ENCODE peak calls at places on chromosome 2, in eight cellular contexts. One of them, this sample, is unnamed.

GRCh38 chr2:45822272-45822630 is 170.8 kb downstream of the PRKCE start:
- DNase-seq in colonic mucosa: no peak
- DNase-seq in stimulated activated CD4-positive, alpha-beta T cell treated with anti-CD3 and anti-CD28 coated beads, Interleukin-2, amount 100 ng/mL, for 48 hours: no peak
- DNase-seq in OCI-M1: no peak
- DNase-seq in HT-29: no peak
- DNase-seq in T-helper 2 cell: no peak
- DNase-seq in GM03348: no peak
- DNase-seq in NCI-H1417: no peak
- DNase-seq in this sample: no peak

GRCh38 chr2:217905906-217906305 is 96.9 kb downstream of the TNS1 start:
- DNase-seq in colonic mucosa: no peak
- DNase-seq in stimulated activated CD4-positive, alpha-beta T cell treated with anti-CD3 and anti-CD28 coated beads, Interleukin-2, amount 100 ng/mL, for 48 hours: no peak
- DNase-seq in OCI-M1: no peak
- DNase-seq in HT-29: no peak
- DNase-seq in T-helper 2 cell: no peak
- DNase-seq in GM03348: no peak
- DNase-seq in NCI-H1417: no peak
- DNase-seq in this sample: no peak

GRCh38 chr2:162475661-162476060 is 131.7 kb downstream of the GCA start:
- DNase-seq in colonic mucosa: no peak
- DNase-seq in stimulated activated CD4-positive, alpha-beta T cell treated with anti-CD3 and anti-CD28 coated beads, Interleukin-2, amount 100 ng/mL, for 48 hours: no peak
- DNase-seq in OCI-M1: no peak
- DNase-seq in HT-29: no peak
- DNase-seq in T-helper 2 cell: no peak
- DNase-seq in GM03348: no peak
- DNase-seq in NCI-H1417: no peak
- DNase-seq in this sample: no peak

GRCh38 chr2:104897515-104898184 is 43.7 kb downstream of the POU3F3 start:
- DNase-seq in colonic mucosa: no peak
- DNase-seq in stimulated activated CD4-positive, alpha-beta T cell treated with anti-CD3 and anti-CD28 coated beads, Interleukin-2, amount 100 ng/mL, for 48 hours: no peak
- DNase-seq in OCI-M1: no peak
- DNase-seq in HT-29: no peak
- DNase-seq in T-helper 2 cell: no peak
- DNase-seq in GM03348: peak
- DNase-seq in NCI-H1417: no peak
- DNase-seq in this sample: peak

GRCh38 chr2:241897231-241897916 is 27.8 kb downstream of the RTP5 start:
- DNase-seq in colonic mucosa: no peak
- DNase-seq in stimulated activated CD4-positive, alpha-beta T cell treated with anti-CD3 and anti-CD28 coated beads, Interleukin-2, amount 100 ng/mL, for 48 hours: no peak
- DNase-seq in OCI-M1: no peak
- DNase-seq in HT-29: no peak
- DNase-seq in T-helper 2 cell: no peak
- DNase-seq in GM03348: no peak
- DNase-seq in NCI-H1417: no peak
- DNase-seq in this sample: no peak

GRCh38 chr2:2573658-2574293 is 242.7 kb upstream of the MYT1L start:
- DNase-seq in colonic mucosa: peak
- DNase-seq in stimulated activated CD4-positive, alpha-beta T cell treated with anti-CD3 and anti-CD28 coated beads, Interleukin-2, amount 100 ng/mL, for 48 hours: no peak
- DNase-seq in OCI-M1: no peak
- DNase-seq in HT-29: no peak
- DNase-seq in T-helper 2 cell: no peak
- DNase-seq in GM03348: no peak
- DNase-seq in NCI-H1417: no peak
- DNase-seq in this sample: no peak

GRCh38 chr2:1751768-1752725 is 7.7 kb upstream of the PXDN start:
- DNase-seq in colonic mucosa: no peak
- DNase-seq in stimulated activated CD4-positive, alpha-beta T cell treated with anti-CD3 and anti-CD28 coated beads, Interleukin-2, amount 100 ng/mL, for 48 hours: no peak
- DNase-seq in OCI-M1: no peak
- DNase-seq in HT-29: no peak
- DNase-seq in T-helper 2 cell: no peak
- DNase-seq in GM03348: no peak
- DNase-seq in NCI-H1417: no peak
- DNase-seq in this sample: no peak

GRCh38 chr2:156907806-156908205 is 349.7 kb upstream of the GALNT5 start:
- DNase-seq in colonic mucosa: no peak
- DNase-seq in stimulated activated CD4-positive, alpha-beta T cell treated with anti-CD3 and anti-CD28 coated beads, Interleukin-2, amount 100 ng/mL, for 48 hours: no peak
- DNase-seq in OCI-M1: no peak
- DNase-seq in HT-29: peak
- DNase-seq in T-helper 2 cell: no peak
- DNase-seq in GM03348: no peak
- DNase-seq in NCI-H1417: no peak
- DNase-seq in this sample: no peak

GRCh38 chr2:204982303-204982702 is 437.0 kb downstream of the PARD3B start:
- DNase-seq in colonic mucosa: no peak
- DNase-seq in stimulated activated CD4-positive, alpha-beta T cell treated with anti-CD3 and anti-CD28 coated beads, Interleukin-2, amount 100 ng/mL, for 48 hours: no peak
- DNase-seq in OCI-M1: peak
- DNase-seq in HT-29: no peak
- DNase-seq in T-helper 2 cell: no peak
- DNase-seq in GM03348: peak
- DNase-seq in NCI-H1417: no peak
- DNase-seq in this sample: peak

GRCh38 chr2:190365499-190366204 is 22.3 kb downstream of the INPP1 start:
- DNase-seq in colonic mucosa: no peak
- DNase-seq in stimulated activated CD4-positive, alpha-beta T cell treated with anti-CD3 and anti-CD28 coated beads, Interleukin-2, amount 100 ng/mL, for 48 hours: no peak
- DNase-seq in OCI-M1: no peak
- DNase-seq in HT-29: no peak
- DNase-seq in T-helper 2 cell: no peak
- DNase-seq in GM03348: no peak
- DNase-seq in NCI-H1417: peak
- DNase-seq in this sample: no peak

GRCh38 chr2:75006041-75006440 is 47.6 kb downstream of the POLE4 start:
- DNase-seq in colonic mucosa: no peak
- DNase-seq in stimulated activated CD4-positive, alpha-beta T cell treated with anti-CD3 and anti-CD28 coated beads, Interleukin-2, amount 100 ng/mL, for 48 hours: no peak
- DNase-seq in OCI-M1: no peak
- DNase-seq in HT-29: no peak
- DNase-seq in T-helper 2 cell: no peak
- DNase-seq in GM03348: no peak
- DNase-seq in NCI-H1417: no peak
- DNase-seq in this sample: no peak

GRCh38 chr2:239258248-239258647 is 142.6 kb downstream of the HDAC4 start:
- DNase-seq in colonic mucosa: no peak
- DNase-seq in stimulated activated CD4-positive, alpha-beta T cell treated with anti-CD3 and anti-CD28 coated beads, Interleukin-2, amount 100 ng/mL, for 48 hours: no peak
- DNase-seq in OCI-M1: no peak
- DNase-seq in HT-29: no peak
- DNase-seq in T-helper 2 cell: no peak
- DNase-seq in GM03348: no peak
- DNase-seq in NCI-H1417: no peak
- DNase-seq in this sample: no peak

GRCh38 chr2:169345507-169346120 is 16.7 kb downstream of the LRP2 start:
- DNase-seq in colonic mucosa: no peak
- DNase-seq in stimulated activated CD4-positive, alpha-beta T cell treated with anti-CD3 and anti-CD28 coated beads, Interleukin-2, amount 100 ng/mL, for 48 hours: no peak
- DNase-seq in OCI-M1: no peak
- DNase-seq in HT-29: no peak
- DNase-seq in T-helper 2 cell: no peak
- DNase-seq in GM03348: no peak
- DNase-seq in NCI-H1417: no peak
- DNase-seq in this sample: no peak

GRCh38 chr2:217785544-217786045 is 217.2 kb downstream of the TNS1 start:
- DNase-seq in colonic mucosa: peak
- DNase-seq in stimulated activated CD4-positive, alpha-beta T cell treated with anti-CD3 and anti-CD28 coated beads, Interleukin-2, amount 100 ng/mL, for 48 hours: peak
- DNase-seq in OCI-M1: peak
- DNase-seq in HT-29: peak
- DNase-seq in T-helper 2 cell: peak
- DNase-seq in GM03348: peak
- DNase-seq in NCI-H1417: peak
- DNase-seq in this sample: peak

GRCh38 chr2:204977914-204978313 is 432.6 kb downstream of the PARD3B start:
- DNase-seq in colonic mucosa: no peak
- DNase-seq in stimulated activated CD4-positive, alpha-beta T cell treated with anti-CD3 and anti-CD28 coated beads, Interleukin-2, amount 100 ng/mL, for 48 hours: no peak
- DNase-seq in OCI-M1: no peak
- DNase-seq in HT-29: peak
- DNase-seq in T-helper 2 cell: no peak
- DNase-seq in GM03348: no peak
- DNase-seq in NCI-H1417: no peak
- DNase-seq in this sample: no peak

GRCh38 chr2:21372654-21373053 is 248.9 kb downstream of the TDRD15 start:
- DNase-seq in colonic mucosa: no peak
- DNase-seq in stimulated activated CD4-positive, alpha-beta T cell treated with anti-CD3 and anti-CD28 coated beads, Interleukin-2, amount 100 ng/mL, for 48 hours: no peak
- DNase-seq in OCI-M1: peak
- DNase-seq in HT-29: peak
- DNase-seq in T-helper 2 cell: no peak
- DNase-seq in GM03348: no peak
- DNase-seq in NCI-H1417: peak
- DNase-seq in this sample: no peak

GRCh38 chr2:188725981-188726380 is 248.2 kb upstream of the COL3A1 start:
- DNase-seq in colonic mucosa: no peak
- DNase-seq in stimulated activated CD4-positive, alpha-beta T cell treated with anti-CD3 and anti-CD28 coated beads, Interleukin-2, amount 100 ng/mL, for 48 hours: no peak
- DNase-seq in OCI-M1: no peak
- DNase-seq in HT-29: no peak
- DNase-seq in T-helper 2 cell: no peak
- DNase-seq in GM03348: peak
- DNase-seq in NCI-H1417: no peak
- DNase-seq in this sample: no peak

GRCh38 chr2:73037947-73038585 is 33.4 kb downstream of the SFXN5 start:
- DNase-seq in colonic mucosa: no peak
- DNase-seq in stimulated activated CD4-positive, alpha-beta T cell treated with anti-CD3 and anti-CD28 coated beads, Interleukin-2, amount 100 ng/mL, for 48 hours: no peak
- DNase-seq in OCI-M1: no peak
- DNase-seq in HT-29: no peak
- DNase-seq in T-helper 2 cell: no peak
- DNase-seq in GM03348: no peak
- DNase-seq in NCI-H1417: peak
- DNase-seq in this sample: no peak

GRCh38 chr2:186064507-186064906 is 325.9 kb downstream of the FSIP2 start:
- DNase-seq in colonic mucosa: no peak
- DNase-seq in stimulated activated CD4-positive, alpha-beta T cell treated with anti-CD3 and anti-CD28 coated beads, Interleukin-2, amount 100 ng/mL, for 48 hours: no peak
- DNase-seq in OCI-M1: no peak
- DNase-seq in HT-29: no peak
- DNase-seq in T-helper 2 cell: no peak
- DNase-seq in GM03348: no peak
- DNase-seq in NCI-H1417: no peak
- DNase-seq in this sample: no peak

GRCh38 chr2:24831216-24831615 is 38.0 kb downstream of the CENPO start:
- DNase-seq in colonic mucosa: no peak
- DNase-seq in stimulated activated CD4-positive, alpha-beta T cell treated with anti-CD3 and anti-CD28 coated beads, Interleukin-2, amount 100 ng/mL, for 48 hours: no peak
- DNase-seq in OCI-M1: no peak
- DNase-seq in HT-29: no peak
- DNase-seq in T-helper 2 cell: no peak
- DNase-seq in GM03348: no peak
- DNase-seq in NCI-H1417: no peak
- DNase-seq in this sample: no peak